ENCODE peak calls at places on chromosomes 7 and 10, in six cellular contexts. D, Z, J, E, H and U are unnamed samples.

GRCh38 chr10:11586170-11586569 is 25.3 kb downstream of the USP6NL start:
- DNase-seq in H (no peak), Z (no peak), E (no peak), J (no peak), D (no peak), U (no peak)

GRCh38 chr10:66780796-66781195 is 145.0 kb upstream of the LRRTM3 start:
- DNase-seq in H (no peak), J (no peak), D (no peak), Z (no peak), E (no peak), U (no peak)

GRCh38 chr7:91342402-91342801 is 78.2 kb downstream of the FZD1 start:
- DNase-seq in J (no peak), H (no peak), E (no peak), D (no peak), Z (no peak), U (no peak)

GRCh38 chr7:100407285-100408180 is 21.0 kb downstream of the ZCWPW1 start:
- DNase-seq in Z (no peak), H (no peak), E (no peak), D (peak; percentile 84), J (peak; percentile 87), U (no peak)

GRCh38 chr10:79025113-79025832 is 43.5 kb upstream of the ZMIZ1 start:
- DNase-seq in H (no peak), D (no peak), Z (no peak), E (peak; percentile 39), J (no peak), U (no peak)

GRCh38 chr10:282294-283139 is 147.3 kb downstream of the ZMYND11 start:
- DNase-seq in H (no peak), Z (no peak), D (peak; percentile 11), J (no peak), E (no peak), U (no peak)

GRCh38 chr10:287029-287428 is 151.8 kb downstream of the ZMYND11 start:
- DNase-seq in D (no peak), J (no peak), Z (no peak), E (no peak), H (no peak), U (no peak)

GRCh38 chr7:43484678-43485355 is 98.1 kb upstream of the STK17A start:
- DNase-seq in J (no peak), D (no peak), H (no peak), E (no peak), Z (no peak), U (no peak)

GRCh38 chr7:124246262-124246863 is 213.5 kb upstream of the TMEM229A start:
- DNase-seq in D (no peak), H (no peak), E (no peak), Z (no peak), J (no peak), U (no peak)